ENCODE peak calls at places on chromosomes 3 and 15, in nine cellular contexts. X is natural killer cell, W is prostate gland, V is B cell, C is colonic mucosa, L is GM20000, H is AG09309, U is fibroblast of lung, O is fibroblast of the aortic adventitia. M is an unnamed sample.

GRCh38 chr3:141442914-141443313 is 43.9 kb upstream of the RASA2 start:
- DNase-seq in U (no peak), L (no peak), C (no peak), W (no peak), V (no peak), X (no peak), O (no peak), H (no peak), M (no peak)

GRCh38 chr15:78072080-78072892 is 5.2 kb downstream of the TBC1D2B start:
- DNase-seq in X (no peak), O (peak; percentile 89), W (no peak), L (no peak), V (no peak), H (peak; percentile 81), U (peak; percentile 56), C (peak; percentile 76), M (no peak)

GRCh38 chr15:29682361-29682760 is 139.9 kb downstream of the TJP1 start:
- DNase-seq in V (no peak), H (no peak), O (no peak), X (no peak), U (no peak), C (no peak), W (no peak), L (no peak), M (no peak)

GRCh38 chr3:117725314-117725713 is 1015.7 kb downstream of the TUSC7 start:
- DNase-seq in U (no peak), L (no peak), C (no peak), V (no peak), O (no peak), H (no peak), W (no peak), X (no peak), M (no peak)

GRCh38 chr15:67040277-67040676 is 25.1 kb upstream of the SMAD3 start:
- DNase-seq in V (no peak), L (no peak), U (no peak), H (no peak), X (no peak), O (peak; percentile 68), W (no peak), C (no peak), M (no peak)

GRCh38 chr15:60412807-60413597 is 15.2 kb upstream of the ANXA2 start:
- DNase-seq in W (no peak), O (peak; percentile 40), H (no peak), U (no peak), L (no peak), V (no peak), C (no peak), X (no peak), M (no peak)

GRCh38 chr15:26667222-26667988 is 105.5 kb downstream of the GABRB3 start:
- DNase-seq in O (no peak), C (no peak), V (no peak), W (peak; percentile 58), L (no peak), U (no peak), X (no peak), H (no peak), M (no peak)

GRCh38 chr3:50580683-50581458 is 11.5 kb downstream of the HEMK1 start:
- DNase-seq in V (no peak), C (no peak), O (no peak), W (no peak), U (no peak), X (no peak), H (no peak), L (no peak), M (no peak)

GRCh38 chr3:48430359-48431101 is 644 bp upstream of the PLXNB1 start:
- DNase-seq in V (no peak), L (no peak), O (no peak), X (no peak), H (no peak), C (no peak), U (peak; percentile 21), W (no peak), M (no peak)

GRCh38 chr3:48434591-48435222 is 4.8 kb upstream of the PLXNB1 start:
- DNase-seq in W (no peak), H (no peak), X (no peak), C (peak; percentile 59), O (no peak), V (no peak), L (no peak), U (no peak), M (no peak)

GRCh38 chr3:48431224-48432029 is 1.5 kb upstream of the PLXNB1 start:
- DNase-seq in X (no peak), H (no peak), U (no peak), C (no peak), V (no peak), W (no peak), L (no peak), O (no peak), M (no peak)

GRCh38 chr3:48433472-48434118 is 3.7 kb upstream of the PLXNB1 start:
- DNase-seq in W (no peak), X (no peak), L (no peak), C (peak; percentile 89), U (peak; percentile 57), H (no peak), O (peak; percentile 92), V (no peak), M (no peak)

DNA sequence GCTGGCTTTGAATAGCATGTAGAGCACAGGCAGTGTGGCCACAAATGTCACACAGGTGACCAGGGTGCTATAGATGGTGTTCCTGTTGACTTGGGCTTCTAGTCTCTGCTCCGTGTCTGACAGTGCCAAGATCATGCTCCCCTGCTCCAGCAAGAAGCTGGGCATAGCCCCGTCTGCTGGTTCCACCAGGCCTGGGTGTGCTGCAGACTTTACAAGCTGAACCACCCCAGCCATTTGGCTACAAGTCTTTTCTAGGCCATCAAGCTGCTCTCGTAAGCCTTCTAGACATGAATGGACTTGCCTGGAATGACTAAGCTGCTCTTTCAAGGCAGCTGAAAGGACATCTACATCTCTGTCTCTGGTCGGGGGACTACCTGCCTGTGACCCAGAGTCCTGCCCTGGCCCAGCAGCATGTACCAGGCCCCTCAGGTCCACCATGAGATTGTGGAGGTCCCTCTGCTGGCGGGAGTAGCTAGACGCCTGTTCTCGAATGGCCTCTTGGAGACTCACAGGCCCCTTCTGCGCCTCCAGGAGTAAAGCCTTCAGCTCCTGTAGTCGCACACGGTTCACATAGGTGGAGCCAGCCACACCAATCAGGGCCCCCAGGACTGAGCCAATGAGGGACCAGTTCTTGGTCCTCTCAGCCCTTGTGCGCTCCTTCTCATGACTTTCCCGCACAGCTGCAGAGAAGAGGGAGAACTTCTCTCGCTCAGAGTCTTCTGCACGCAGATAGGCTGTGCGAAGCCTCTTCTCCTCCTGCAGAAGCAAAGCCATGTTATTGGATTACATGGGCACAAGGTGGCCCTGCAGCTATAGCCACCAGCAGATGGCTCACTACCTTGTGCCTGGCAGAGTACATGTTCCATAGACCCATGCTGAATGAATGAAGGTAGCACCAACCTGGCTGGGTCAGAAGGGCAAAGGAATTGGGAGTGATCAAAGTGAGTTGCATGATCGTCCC is 2.8 kb upstream of the PLXNB1 start:
- DNase-seq in W (peak; percentile 76), U (peak; percentile 10), H (no peak), C (peak; percentile 46), V (no peak), L (no peak), X (no peak), O (no peak), M (no peak)
- TF ChIP-seq CTCF in W (no peak), U (no peak), H (peak; percentile 11), C (no peak), V (no peak), L (no peak), X (no peak), O (no peak), M (peak; percentile 11)

GRCh38 chr3:47443611-47443995 is 32.1 kb downstream of the SCAP start:
- DNase-seq in W (peak; percentile 37), U (no peak), C (peak; percentile 64), V (no peak), O (no peak), L (no peak), H (no peak), X (no peak), M (no peak)

GRCh38 chr3:47436180-47436579 is 39.6 kb downstream of the SCAP start:
- DNase-seq in X (no peak), H (no peak), V (no peak), W (no peak), O (no peak), U (no peak), L (no peak), C (peak; percentile 62), M (no peak)

GRCh38 chr3:47441796-47442551 is 33.8 kb downstream of the SCAP start:
- DNase-seq in U (no peak), W (no peak), X (no peak), C (peak; percentile 66), H (no peak), O (no peak), L (no peak), V (no peak), M (no peak)

GRCh38 chr3:47444103-47444502 is 31.6 kb downstream of the SCAP start:
- DNase-seq in H (no peak), L (no peak), U (no peak), O (peak; percentile 25), W (peak; percentile 50), X (no peak), C (no peak), V (no peak), M (no peak)

DNA sequence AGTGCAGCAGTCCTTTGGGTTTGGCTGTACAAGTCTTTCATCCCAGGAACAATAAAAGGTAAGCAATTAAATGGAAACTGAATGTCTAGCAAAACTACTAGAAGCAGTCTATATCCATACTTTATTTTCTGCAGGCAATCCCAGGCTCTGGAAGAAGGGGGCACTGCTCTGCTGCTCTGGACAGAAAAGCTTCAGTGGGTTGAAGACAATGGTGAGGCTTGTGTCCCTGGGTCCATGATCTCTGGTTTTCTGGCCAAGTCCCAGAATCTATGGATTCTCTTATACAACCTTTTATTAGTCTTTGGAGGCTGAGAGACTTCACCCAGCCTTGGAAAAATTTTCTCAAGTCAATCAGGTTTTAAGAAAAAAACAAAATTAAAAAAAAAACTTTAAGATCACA is 35.6 kb downstream of the SCAP start:
- DNase-seq in W (no peak), H (no peak), V (no peak), L (no peak), C (no peak), U (peak; percentile 47), X (no peak), O (no peak), M (no peak)
- TF ChIP-seq CTCF in W (no peak), H (peak; percentile 23), V (no peak), L (no peak), C (no peak), U (peak; percentile 39), X (no peak), O (peak; percentile 40), M (peak; percentile 37)

GRCh38 chr3:126997455-126998038 is 14.6 kb downstream of the PLXNA1 start:
- DNase-seq in V (no peak), W (no peak), X (no peak), C (no peak), U (no peak), O (no peak), L (no peak), H (no peak), M (no peak)

GRCh38 chr3:126995254-126995770 is 12.4 kb downstream of the PLXNA1 start:
- DNase-seq in W (peak; percentile 38), V (no peak), C (no peak), L (no peak), X (no peak), O (no peak), H (no peak), U (no peak), M (no peak)

GRCh38 chr3:126996905-126997304 is 14.0 kb downstream of the PLXNA1 start:
- DNase-seq in W (no peak), C (no peak), H (peak; percentile 20), O (peak; percentile 41), X (no peak), U (no peak), V (no peak), L (no peak), M (no peak)

GRCh38 chr3:126994661-126995161 is 11.8 kb downstream of the PLXNA1 start:
- DNase-seq in O (peak; percentile 25), C (no peak), X (no peak), W (no peak), L (no peak), U (no peak), V (no peak), H (no peak), M (no peak)

DNA sequence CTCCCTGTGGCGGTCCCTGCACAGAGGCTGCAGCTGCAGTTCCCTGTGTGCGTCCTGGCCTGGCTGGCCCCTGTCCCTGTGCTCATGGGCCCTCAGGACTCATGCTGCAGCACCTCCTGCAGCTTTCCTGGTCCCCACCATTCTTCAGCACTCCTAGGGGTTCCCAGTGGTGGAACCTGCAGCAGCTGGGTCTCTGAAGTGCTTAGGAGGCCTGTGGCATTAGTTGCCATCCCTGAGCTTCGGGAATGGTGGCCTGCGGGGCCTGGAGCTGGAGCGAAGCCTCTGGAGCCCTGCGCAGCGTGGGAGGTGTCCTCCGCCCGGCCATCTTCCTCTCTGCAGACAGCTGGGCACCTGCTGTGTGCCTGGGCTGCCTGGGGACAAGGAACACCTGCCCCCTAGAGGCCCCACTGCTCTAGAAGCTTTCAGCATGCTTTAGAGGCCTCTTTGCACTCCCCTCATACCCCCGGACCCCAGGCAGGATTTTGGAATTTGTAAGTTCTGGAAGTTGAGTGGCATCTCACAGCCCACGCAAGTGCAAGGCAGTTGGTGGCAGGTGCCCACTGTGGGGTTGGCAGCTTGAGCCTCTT is 13.1 kb downstream of the PLXNA1 start:
- DNase-seq in L (no peak), C (no peak), O (no peak), U (no peak), V (no peak), W (no peak), X (no peak), H (no peak), M (no peak)
- TF ChIP-seq CTCF in L (peak; percentile 12), C (no peak), O (no peak), U (no peak), V (no peak), W (no peak), X (no peak), H (no peak), M (peak; percentile 34)

GRCh38 chr3:119810018-119810435 is 28.1 kb downstream of the NR1I2 start:
- DNase-seq in V (peak; percentile 56), C (no peak), X (peak; percentile 27), O (peak; percentile 16), H (no peak), U (peak; percentile 32), W (no peak), L (peak; percentile 74), M (no peak)
- TF ChIP-seq CTCF in V (peak; percentile 28), C (no peak), X (no peak), O (no peak), H (peak; percentile 34), U (peak; percentile 21), W (no peak), L (peak; percentile 44), M (peak; percentile 29)

M was measured in astrocyte of the cerebellum.